ENCODE peak calls at places on chromosome X, in nine cellular contexts. Q, C, H, S, B, A, N, K and X are unnamed samples.

GRCh38 chrX:153637121-153638040 is 9.6 kb upstream of the DUSP9 start:
- DNase-seq in Q (no peak), C (no peak), H (no peak), S (peak; percentile 29), B (no peak), A (no peak), N (no peak), K (no peak), X (peak; percentile 33)

GRCh38 chrX:129984196-129984962 is 1.9 kb downstream of the BCORL1 start:
- DNase-seq in Q (no peak), C (peak; percentile 37), H (peak; percentile 17), S (peak; percentile 89), B (no peak), A (peak; percentile 30), N (no peak), K (peak; percentile 37), X (peak; percentile 58)

GRCh38 chrX:129593137-129593536 is 53.1 kb downstream of the OCRL start:
- DNase-seq in Q (no peak), C (no peak), H (peak; percentile 50), S (no peak), B (no peak), A (no peak), N (peak; percentile 20), K (no peak), X (no peak)

GRCh38 chrX:1393871-1394615 is 2.1 kb upstream of the SLC25A6 start:
- DNase-seq in Q (no peak), C (peak; percentile 10), H (no peak), S (no peak), B (peak; percentile 3), A (peak; percentile 2), N (no peak), K (peak; percentile 13), X (peak; percentile 37)

GRCh38 chrX:154734101-154734781 is 16.6 kb downstream of the GAB3 start:
- DNase-seq in Q (no peak), C (peak; percentile 37), H (peak; percentile 70), S (no peak), B (no peak), A (no peak), N (no peak), K (no peak), X (no peak)

GRCh38 chrX:39158801-39159657 is 357.8 kb downstream of the MID1IP1 start:
- DNase-seq in Q (no peak), C (peak; percentile 24), H (no peak), S (no peak), B (no peak), A (no peak), N (no peak), K (no peak), X (no peak)

GRCh38 chrX:120308558-120308957 is 2.7 kb downstream of the TMEM255A start:
- DNase-seq in Q (no peak), C (peak; percentile 16), H (no peak), S (no peak), B (no peak), A (no peak), N (no peak), K (peak; percentile 47), X (no peak)

GRCh38 chrX:7088968-7089615 is 58.4 kb upstream of the STS start:
- DNase-seq in Q (no peak), C (no peak), H (no peak), S (no peak), B (no peak), A (no peak), N (no peak), K (no peak), X (peak; percentile 65)

GRCh38 chrX:154436597-154437397 is at the start of gene GDI1:
- DNase-seq in Q (no peak), C (peak; percentile 56), H (no peak), S (peak; percentile 94), B (peak; percentile 43), A (peak; percentile 56), N (no peak), K (peak; percentile 72), X (peak; percentile 67)

GRCh38 chrX:134604701-134605271 is 53.5 kb downstream of the PLAC1 start:
- DNase-seq in Q (peak; percentile 43), C (no peak), H (peak; percentile 39), S (no peak), B (peak; percentile 74), A (peak; percentile 74), N (no peak), K (peak; percentile 53), X (no peak)

GRCh38 chrX:113741744-113742143 is 842.1 kb upstream of the HTR2C start:
- DNase-seq in Q (peak; percentile 18), C (no peak), H (peak; percentile 23), S (no peak), B (no peak), A (no peak), N (no peak), K (no peak), X (no peak)

GRCh38 chrX:112218388-112218787 is 135.8 kb upstream of the TRPC5 start:
- DNase-seq in Q (no peak), C (no peak), H (no peak), S (no peak), B (no peak), A (no peak), N (no peak), K (no peak), X (no peak)

GRCh38 chrX:133533249-133533648 is 118.0 kb upstream of the GPC4 start:
- DNase-seq in Q (no peak), C (no peak), H (no peak), S (no peak), B (no peak), A (no peak), N (no peak), K (no peak), X (no peak)
- H3K27me3 ChIP-seq in Q (no peaks in the 10 kb centered on the region), C (no peaks in the 10 kb centered on the region), H (no peaks in the 10 kb centered on the region), S (no peaks in the 10 kb centered on the region), B (no peaks in the 10 kb centered on the region), A (no peaks in the 10 kb centered on the region), N (no peaks in the 10 kb centered on the region), K (no peaks in the 10 kb centered on the region), X (no peaks in the 10 kb centered on the region)

DNA sequence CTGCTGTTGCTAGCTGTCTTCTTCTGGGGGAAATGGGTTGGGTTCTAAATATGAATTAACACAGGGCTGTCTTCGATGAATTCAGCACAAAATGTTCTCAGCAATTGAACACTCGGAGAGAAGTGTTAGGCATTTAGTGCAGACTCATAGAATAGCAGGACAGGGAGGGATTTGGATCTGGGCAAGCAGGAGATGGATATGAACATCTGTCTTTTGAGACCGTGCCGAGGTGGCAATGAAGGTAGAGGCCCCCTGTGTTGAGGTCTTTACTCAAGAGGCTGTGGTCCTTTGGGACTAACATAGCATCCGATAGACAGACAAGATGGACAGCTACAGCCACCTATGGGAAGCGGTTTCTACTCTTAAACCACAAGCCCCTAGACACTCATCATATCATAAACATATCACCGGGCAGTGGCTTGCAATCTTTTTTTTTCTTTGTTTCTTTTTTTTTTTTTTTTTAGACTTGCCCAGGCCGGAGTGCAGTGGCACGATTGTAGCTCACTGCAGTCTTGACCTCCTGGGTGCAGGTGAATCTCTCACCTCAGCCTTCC is 6.7 kb downstream of the CD99 start:
- DNase-seq in Q (no peak), C (no peak), H (no peak), S (no peak), B (no peak), A (no peak), N (no peak), K (no peak), X (no peak)
- H3K4me1 ChIP-seq in Q (peaks cover 31% of the 10 kb centered on the region), C (peaks cover 23% of the 10 kb centered on the region), H (peaks cover 72% of the 10 kb centered on the region), S (peaks cover 63% of the 10 kb centered on the region), B (peaks cover 91% of the 10 kb centered on the region), A (peaks cover 57% of the 10 kb centered on the region), N (peaks cover 74% of the 10 kb centered on the region), K (peaks cover 21% of the 10 kb centered on the region), X (peaks cover 25% of the 10 kb centered on the region)

DNA sequence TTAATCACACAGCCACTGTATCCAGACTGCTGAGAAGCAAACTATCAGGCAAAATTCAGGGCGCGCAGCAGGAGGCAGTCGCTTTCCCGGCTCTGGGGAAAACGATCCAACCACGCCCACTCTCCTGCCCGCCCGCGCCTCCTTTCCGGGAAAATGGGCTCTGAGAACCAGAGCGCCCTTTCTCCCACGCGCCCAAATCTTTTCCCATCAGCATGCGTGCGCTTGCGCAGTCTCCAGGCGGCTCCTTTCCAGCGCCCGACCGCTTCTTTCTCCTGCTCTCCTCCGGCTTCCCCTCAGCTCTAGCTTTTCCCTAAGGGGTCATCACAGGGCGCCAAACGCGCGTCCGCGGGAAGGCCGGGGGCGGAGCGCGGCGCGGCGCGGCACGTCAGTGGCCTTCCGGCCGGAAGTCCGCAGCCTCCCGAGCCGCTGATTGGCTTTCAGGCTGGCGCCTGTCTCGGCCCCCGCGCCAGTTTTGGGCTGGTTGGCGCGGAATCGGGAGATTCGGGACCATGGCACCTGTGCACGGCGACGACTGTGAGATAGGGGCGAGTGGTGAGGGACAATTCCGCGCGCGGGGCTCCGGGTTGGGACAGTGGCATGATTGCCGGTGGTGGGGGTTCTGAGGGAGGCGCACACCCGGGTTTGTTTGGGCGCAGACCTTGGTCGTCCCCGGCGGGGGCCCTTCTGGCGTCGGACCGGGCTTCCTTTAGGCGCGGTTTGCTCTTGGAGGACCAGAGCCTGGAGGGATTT is at the start of gene POLA1:
- DNase-seq in Q (peak; percentile 91), C (peak; percentile 96), H (peak; percentile 92), S (peak; percentile 96), B (peak; percentile 91), A (peak; percentile 94), N (peak; percentile 81), K (peak; percentile 93), X (peak; percentile 90)
- TF ChIP-seq POLR2A in Q (no peak), C (no peak), H (no peak), S (no peak), B (no peak), A (peak; percentile 48), N (no peak), K (no peak), X (no peak)

GRCh38 chrX:11688201-11688600 is 22.5 kb upstream of the ARHGAP6 start:
- DNase-seq in Q (no peak), C (no peak), H (no peak), S (no peak), B (no peak), A (no peak), N (no peak), K (no peak), X (no peak)
- H3K27me3 ChIP-seq in Q (no peaks in the 10 kb centered on the region), C (peaks cover 2% of the 10 kb centered on the region), H (no peaks in the 10 kb centered on the region), S (no peaks in the 10 kb centered on the region), B (peaks cover 3% of the 10 kb centered on the region), A (no peaks in the 10 kb centered on the region), N (no peaks in the 10 kb centered on the region), K (no peaks in the 10 kb centered on the region), X (no peaks in the 10 kb centered on the region)

GRCh38 chrX:152343306-152343705 is 107.8 kb downstream of the GABRA3 start:
- DNase-seq in Q (no peak), C (no peak), H (no peak), S (no peak), B (no peak), A (no peak), N (no peak), K (no peak), X (no peak)
- H3K4me1 ChIP-seq in Q (no peaks in the 10 kb centered on the region), C (no peaks in the 10 kb centered on the region), H (no peaks in the 10 kb centered on the region), S (no peaks in the 10 kb centered on the region), B (no peaks in the 10 kb centered on the region), A (no peaks in the 10 kb centered on the region), N (no peaks in the 10 kb centered on the region), K (no peaks in the 10 kb centered on the region), X (no peaks in the 10 kb centered on the region)

GRCh38 chrX:47217121-47217851 is 1.2 kb upstream of the CDK16 start:
- DNase-seq in Q (no peak), C (no peak), H (no peak), S (peak; percentile 81), B (no peak), A (peak; percentile 30), N (no peak), K (peak; percentile 51), X (no peak)
- TF ChIP-seq POLR2A in Q (no peak), C (peak; percentile 28), H (no peak), S (peak; percentile 20), B (no peak), A (no peak), N (no peak), K (no peak), X (peak; percentile 19)